ENCODE peak calls at places on chromosomes 13 and 19, in eight cellular contexts. F, T, B, S, C, D, O and M are unnamed samples. For H3K9me3, the result is how much of the 10 kb centered on the place peaks cover.

GRCh38 chr19:18847516-18848463 is 16.0 kb downstream of the UPF1 start:
- DNase-seq in F (no peak), T (no peak), B (peak), S (no peak), C (peak), D (no peak), O (no peak), M (no peak)

GRCh38 chr19:33641956-33642498 is 20.3 kb downstream of the CHST8 start:
- DNase-seq in F (no peak), T (no peak), B (no peak), S (no peak), C (peak), D (no peak), O (no peak), M (no peak)

GRCh38 chr19:12202250-12202649 is 39.4 kb downstream of the ZNF136 start:
- DNase-seq in F (no peak), T (peak), B (no peak), S (no peak), C (peak), D (no peak), O (peak), M (no peak)

GRCh38 chr13:30172593-30173300 is 134.6 kb downstream of the KATNAL1 start:
- DNase-seq in F (no peak), T (no peak), B (no peak), S (no peak), C (no peak), D (no peak), O (no peak), M (no peak)

GRCh38 chr13:76440568-76440967 is 445.6 kb downstream of the KCTD12 start:
- DNase-seq in F (no peak), T (no peak), B (no peak), S (no peak), C (no peak), D (no peak), O (no peak), M (no peak)

GRCh38 chr19:3073159-3073563 is 10.9 kb upstream of the TLE5 start:
- DNase-seq in F (peak), T (no peak), B (no peak), S (peak), C (no peak), D (peak), O (no peak), M (no peak)

GRCh38 chr19:48568345-48568886 is 16.4 kb downstream of the SULT2B1 start:
- DNase-seq in F (peak), T (no peak), B (peak), S (peak), C (no peak), D (peak), O (no peak), M (peak)

GRCh38 chr13:30551194-30551593 is 66.5 kb upstream of the USPL1 start:
- DNase-seq in F (peak), T (peak), B (no peak), S (peak), C (no peak), D (peak), O (peak), M (no peak)

GRCh38 chr19:40717880-40718773 is 1.2 kb downstream of the ITPKC start:
- DNase-seq in F (peak), T (peak), B (peak), S (peak), C (peak), D (no peak), O (no peak), M (no peak)

GRCh38 chr13:36986462-36987240 is 12.5 kb downstream of the ALG5 start:
- DNase-seq in F (peak), T (no peak), B (no peak), S (peak), C (no peak), D (no peak), O (no peak), M (no peak)

GRCh38 chr13:30307194-30307965 is at the start of gene KATNAL1:
- DNase-seq in F (peak), T (peak), B (peak), S (peak), C (peak), D (no peak), O (peak), M (peak)

GRCh38 chr13:24065172-24065571 is 95.3 kb upstream of the SPATA13 start:
- DNase-seq in F (no peak), T (no peak), B (no peak), S (no peak), C (no peak), D (no peak), O (no peak), M (no peak)

GRCh38 chr13:32617112-32617511 is 30.9 kb downstream of the PDS5B start:
- DNase-seq in F (no peak), T (no peak), B (no peak), S (no peak), C (no peak), D (no peak), O (no peak), M (no peak)

GRCh38 chr19:18783958-18784785 is 6.9 kb downstream of the COMP start:
- DNase-seq in F (no peak), T (no peak), B (no peak), S (no peak), C (no peak), D (no peak), O (no peak), M (no peak)

GRCh38 chr19:5018224-5019015 is 49.5 kb downstream of the KDM4B start:
- DNase-seq in F (no peak), T (no peak), B (no peak), S (peak), C (peak), D (no peak), O (no peak), M (no peak)

GRCh38 chr13:114019367-114019766 is 45.5 kb upstream of the C13orf46 start:
- DNase-seq in F (no peak), T (peak), B (no peak), S (no peak), C (no peak), D (peak), O (peak), M (no peak)

GRCh38 chr13:50910483-50910805 is 853 bp downstream of the RNASEH2B start:
- DNase-seq in F (peak), T (no peak), B (peak), S (peak), C (no peak), D (peak), O (no peak), M (no peak)

GRCh38 chr19:13404236-13404635 is 102.0 kb downstream of the CACNA1A start:
- DNase-seq in F (no peak), T (no peak), B (no peak), S (no peak), C (no peak), D (no peak), O (no peak), M (no peak)

GRCh38 chr13:46116653-46117502 is 12.0 kb upstream of the CPB2 start:
- DNase-seq in F (no peak), T (no peak), B (no peak), S (no peak), C (no peak), D (no peak), O (no peak), M (no peak)

GRCh38 chr13:111515648-111516047 is 195.2 kb downstream of the TEX29 start:
- DNase-seq in F (no peak), T (no peak), B (no peak), S (no peak), C (peak), D (no peak), O (no peak), M (no peak)

GRCh38 chr13:44801990-44802389 is 187.3 kb downstream of the NUFIP1 start:
- DNase-seq in F (peak), T (no peak), B (no peak), S (peak), C (no peak), D (no peak), O (no peak), M (no peak)

GRCh38 chr19:491146-491741 is 5.0 kb upstream of the MADCAM1 start:
- DNase-seq in F (no peak), T (no peak), B (no peak), S (no peak), C (peak), D (no peak), O (no peak), M (no peak)

GRCh38 chr13:50124536-50125305 is 109.5 kb downstream of the KCNRG start:
- DNase-seq in F (no peak), T (peak), B (peak), S (peak), C (peak), D (no peak), O (peak), M (peak)

GRCh38 chr13:42969558-42970172 is 22.4 kb downstream of the EPSTI1 start:
- DNase-seq in F (peak), T (peak), B (peak), S (peak), C (peak), D (peak), O (peak), M (peak)

GRCh38 chr19:3360494-3361383 is 5.6 kb upstream of the NFIC start:
- DNase-seq in F (peak), T (peak), B (no peak), S (no peak), C (peak), D (no peak), O (peak), M (no peak)

GRCh38 chr13:34469212-34469983 is 472.7 kb upstream of the NBEA start:
- DNase-seq in F (peak), T (no peak), B (no peak), S (no peak), C (no peak), D (no peak), O (no peak), M (no peak)

GRCh38 chr19:36833430-36833829 is 4.8 kb downstream of the ZNF790 start:
- DNase-seq in F (no peak), T (no peak), B (no peak), S (no peak), C (no peak), D (no peak), O (no peak), M (no peak)

GRCh38 chr13:37918116-37919100 is 48.8 kb upstream of the TRPC4 start:
- DNase-seq in F (no peak), T (no peak), B (no peak), S (no peak), C (no peak), D (no peak), O (no peak), M (no peak)

GRCh38 chr13:45540195-45540594 is 75.3 kb downstream of the ERICH6B start:
- DNase-seq in F (no peak), T (no peak), B (no peak), S (no peak), C (no peak), D (no peak), O (no peak), M (no peak)

GRCh38 chr19:1079566-1080111 is 12.7 kb downstream of the ARHGAP45 start:
- DNase-seq in F (no peak), T (peak), B (no peak), S (no peak), C (peak), D (no peak), O (peak), M (no peak)

GRCh38 chr13:113820813-113821651 is 42.8 kb downstream of the GAS6 start:
- DNase-seq in F (peak), T (no peak), B (peak), S (peak), C (peak), D (no peak), O (no peak), M (no peak)

DNA sequence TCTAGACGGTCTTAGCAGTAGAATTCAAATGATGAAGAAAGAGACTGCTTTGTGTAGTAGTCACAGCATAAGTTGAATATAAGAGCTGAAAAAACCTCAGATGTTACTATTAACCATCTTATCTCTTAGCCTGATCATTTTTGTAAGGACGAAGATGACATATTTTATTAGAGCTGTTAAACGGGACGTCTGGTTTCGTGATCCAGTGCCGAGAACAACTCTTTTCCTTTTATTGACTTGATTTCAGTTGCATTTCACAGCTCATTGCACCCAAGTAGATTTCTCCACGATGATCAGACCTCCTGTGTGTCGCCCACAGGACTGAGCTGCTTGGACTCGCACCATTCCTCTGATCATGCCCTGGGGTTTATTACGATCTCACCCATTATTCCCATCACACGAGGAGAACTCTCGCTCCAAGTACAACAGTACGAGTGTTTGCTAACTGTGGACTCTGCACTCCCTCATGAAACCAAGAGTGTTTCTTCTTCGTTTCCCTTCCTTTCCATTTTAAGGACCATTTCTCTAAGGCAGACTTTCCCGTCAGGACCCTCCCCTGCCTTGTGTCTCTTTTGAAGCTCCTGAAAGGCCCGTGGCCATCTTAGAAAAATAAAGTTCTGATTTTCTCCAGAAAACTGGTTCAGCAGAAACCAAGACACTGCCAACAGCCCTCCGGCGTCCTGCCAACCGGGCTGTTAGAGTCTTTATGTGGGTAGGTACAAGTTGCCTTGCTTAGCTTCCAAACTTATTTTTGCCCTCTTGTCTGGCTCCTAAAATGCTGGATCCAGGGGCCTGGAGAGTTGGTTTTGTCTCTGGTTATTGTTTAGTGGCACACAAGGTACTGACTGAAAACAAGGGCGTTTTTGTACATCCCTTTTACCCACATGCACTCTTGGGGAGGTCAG is 48.2 kb upstream of the RNF113B start:
- DNase-seq in F (no peak), T (no peak), B (no peak), S (no peak), C (no peak), D (no peak), O (no peak), M (no peak)
- H3K9me3 ChIP-seq in F (under half), T (under half), B (under half), S (under half), C (under half), D (under half), O (under half), M (under half)

DNA sequence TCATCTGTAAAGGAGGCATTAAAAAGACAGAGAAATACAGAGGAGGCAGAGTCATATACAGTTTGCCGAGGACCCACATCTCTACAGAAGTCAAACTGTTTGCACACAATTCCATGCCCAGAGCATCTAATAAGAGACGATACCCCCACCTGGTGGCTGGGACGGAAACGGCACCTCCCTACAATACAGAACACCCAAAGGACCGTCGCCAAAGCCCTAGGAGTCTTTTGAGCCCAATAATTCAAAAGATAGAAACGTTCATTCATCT is 703 bp upstream of the PLEKHG2 start:
- DNase-seq in F (peak), T (peak), B (peak), S (peak), C (peak), D (peak), O (peak), M (peak)
- H3K4me3 ChIP-seq in F (peak), T (peak), B (peak), S (peak), C (peak), D (peak), O (peak), M (peak)

DNA sequence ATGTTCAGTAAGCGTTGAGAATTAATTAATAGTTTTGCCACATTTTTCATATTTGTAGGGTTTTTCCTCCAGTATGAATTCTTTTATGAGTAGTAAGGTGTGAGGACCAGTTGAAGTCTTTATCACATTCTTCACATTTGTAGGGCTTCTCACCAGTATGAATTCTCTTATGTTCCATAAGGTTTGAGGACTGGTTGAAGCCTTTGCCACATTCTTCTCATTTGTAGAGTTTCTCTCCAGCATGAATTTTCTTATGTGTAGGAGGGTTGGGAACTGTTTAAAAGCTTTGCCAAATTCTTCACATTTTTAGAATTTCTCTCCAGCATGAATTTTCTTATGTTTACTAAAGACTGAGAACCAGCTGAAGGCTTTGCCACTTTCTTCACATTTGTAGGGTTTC is 40.3 kb downstream of the ZNF208 start:
- DNase-seq in F (no peak), T (no peak), B (no peak), S (no peak), C (no peak), D (no peak), O (no peak), M (no peak)
- H3K9me3 ChIP-seq in F (under half), T (under half), B (half or more), S (under half), C (half or more), D (under half), O (under half), M (half or more)

DNA sequence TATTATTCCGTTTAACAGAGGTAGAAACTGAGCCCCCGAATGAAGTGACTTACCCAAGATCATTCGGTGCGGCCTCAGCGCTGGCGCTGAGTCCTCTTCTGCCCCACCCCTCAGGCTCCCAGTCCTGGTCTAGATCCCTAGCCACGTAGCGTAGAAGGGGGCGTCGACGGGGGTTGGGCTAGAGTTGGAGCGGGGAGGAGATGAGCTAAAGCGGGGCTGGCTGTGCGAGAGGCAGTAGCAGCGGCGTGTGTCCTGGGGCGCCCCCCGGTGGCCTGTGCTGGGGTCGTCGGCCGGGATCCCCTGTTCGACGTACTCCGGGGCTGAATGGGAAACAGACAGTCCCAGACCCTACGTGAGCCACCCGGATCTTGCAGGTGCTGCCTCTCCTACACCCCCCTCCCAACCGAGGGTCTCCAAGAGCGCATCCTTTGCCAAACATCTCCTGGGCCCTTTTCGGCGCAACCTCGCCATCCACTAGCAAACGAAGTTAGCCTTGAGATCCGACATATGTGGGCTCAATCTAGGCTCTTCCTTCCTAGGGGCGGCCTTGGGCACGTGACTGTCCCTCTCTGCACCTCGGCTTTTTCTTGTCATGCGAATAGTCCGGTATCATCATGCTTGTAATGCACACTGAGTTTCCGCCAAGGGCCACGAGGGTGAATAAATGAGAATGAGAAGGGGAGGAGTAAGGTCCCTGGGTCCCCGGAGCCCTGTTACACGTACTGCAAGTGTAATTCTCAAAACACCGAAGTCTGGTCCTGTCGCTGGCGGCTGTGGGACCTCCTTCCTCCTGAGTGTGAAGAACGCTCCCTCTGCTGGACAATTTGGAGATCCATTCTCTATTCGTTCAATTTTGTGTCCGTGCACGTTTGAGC is 47.7 kb downstream of the CYP4F22 start:
- DNase-seq in F (peak), T (peak), B (peak), S (peak), C (peak), D (peak), O (peak), M (peak)
- H3K4me3 ChIP-seq in F (no peak), T (peak), B (peak), S (peak), C (peak), D (peak), O (peak), M (peak)

GRCh38 chr19:57817976-57818375 is 3.3 kb upstream of the ZNF552 start:
- DNase-seq in F (no peak), T (no peak), B (no peak), S (no peak), C (no peak), D (no peak), O (no peak), M (no peak)
- H3K9me3 ChIP-seq in F (under half), T (under half), B (under half), S (under half), C (under half), D (under half), O (under half), M (under half)

GRCh38 chr19:10891360-10892108 is 20.2 kb downstream of the CARM1 start:
- DNase-seq in F (no peak), T (no peak), B (no peak), S (no peak), C (no peak), D (no peak), O (no peak), M (no peak)
- H3K4me3 ChIP-seq in F (no peak), T (no peak), B (no peak), S (no peak), C (no peak), D (no peak), O (no peak), M (no peak)

DNA sequence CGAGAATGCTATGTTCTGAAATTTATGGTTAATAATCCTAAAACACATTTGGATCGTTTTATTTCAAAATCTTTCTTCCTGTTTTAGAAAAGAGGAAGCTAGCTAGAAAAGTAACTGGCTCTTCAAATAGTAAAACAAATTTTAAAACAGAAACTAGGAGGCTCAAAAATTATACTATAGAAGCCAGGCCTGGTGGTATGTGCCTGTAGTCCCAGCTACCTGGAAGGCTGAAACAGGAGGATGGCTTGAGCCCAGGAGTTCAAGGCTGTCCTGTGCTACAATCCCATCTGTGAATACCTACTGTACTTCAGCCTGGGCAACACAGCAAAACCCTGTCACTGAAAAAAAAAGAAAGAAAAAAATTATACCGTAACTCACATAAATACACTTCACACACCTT is 57.9 kb downstream of the ELF1 start:
- DNase-seq in F (no peak), T (no peak), B (no peak), S (no peak), C (no peak), D (no peak), O (no peak), M (no peak)
- H3K9me3 ChIP-seq in F (under half), T (under half), B (under half), S (under half), C (under half), D (under half), O (under half), M (under half)